ENCODE peak calls at places on chromosomes 1 and 21, in eight cellular contexts. M, U, C, G, N, Z, R and W are unnamed samples.

GRCh38 chr1:150972417-150972940 is 2.2 kb downstream of the CERS2 start:
- DNase-seq in Z (no peak), U (no peak), N (no peak), C (no peak), R (no peak), M (no peak), G (no peak), W (no peak)

GRCh38 chr1:109668123-109668800 is 405 bp downstream of the GSTM2 start:
- DNase-seq in M (no peak), R (no peak), C (peak; percentile 36), G (no peak), U (no peak), N (no peak), Z (no peak), W (no peak)

GRCh38 chr21:41847066-41847804 is 31.9 kb downstream of the PRDM15 start:
- DNase-seq in C (peak; percentile 32), R (no peak), G (peak; percentile 74), N (peak; percentile 24), U (no peak), Z (no peak), M (no peak), W (no peak)

GRCh38 chr1:94401206-94401605 is 17.0 kb upstream of the ABCD3 start:
- DNase-seq in U (no peak), C (no peak), N (no peak), Z (peak; percentile 27), G (no peak), R (no peak), M (no peak), W (no peak)

GRCh38 chr1:216464489-216464888 is 41.2 kb upstream of the USH2A start:
- DNase-seq in U (no peak), N (no peak), R (no peak), Z (no peak), M (no peak), G (no peak), C (peak; percentile 73), W (no peak)

GRCh38 chr1:110011527-110012041 is 22.8 kb upstream of the STRIP1 start:
- DNase-seq in M (peak; percentile 75), Z (no peak), R (peak; percentile 39), G (peak; percentile 75), N (peak; percentile 39), C (peak; percentile 71), U (no peak), W (no peak)

GRCh38 chr1:185719021-185719420 is 15.2 kb upstream of the HMCN1 start:
- DNase-seq in N (peak; percentile 18), M (no peak), C (peak; percentile 96), Z (peak; percentile 30), U (peak; percentile 52), G (peak; percentile 81), R (peak; percentile 49), W (no peak)

GRCh38 chr21:17802568-17802967 is 16.6 kb downstream of the C21orf91 start:
- DNase-seq in U (no peak), N (no peak), R (no peak), G (no peak), M (no peak), C (peak; percentile 38), Z (no peak), W (no peak)

GRCh38 chr1:156193208-156193487 is 756 bp upstream of the SLC25A44 start:
- DNase-seq in Z (no peak), R (no peak), M (no peak), N (no peak), C (no peak), G (no peak), U (no peak), W (no peak)

GRCh38 chr1:185488673-185489311 is 171.7 kb upstream of the IVNS1ABP start:
- DNase-seq in C (no peak), M (no peak), G (peak; percentile 38), Z (no peak), N (no peak), U (no peak), R (no peak), W (no peak)

GRCh38 chr1:150660584-150660983 is 31.2 kb upstream of the ENSA start:
- DNase-seq in R (no peak), M (no peak), U (no peak), C (no peak), Z (no peak), G (no peak), N (no peak), W (no peak)

GRCh38 chr1:61496501-61496900 is 228.4 kb downstream of the TM2D1 start:
- DNase-seq in C (peak; percentile 49), N (peak; percentile 14), M (no peak), Z (no peak), R (no peak), U (no peak), G (no peak), W (no peak)

GRCh38 chr1:173852105-173852504 is 15.7 kb downstream of the GAS5 start:
- DNase-seq in Z (no peak), U (no peak), R (no peak), C (no peak), M (no peak), N (no peak), G (no peak), W (no peak)

GRCh38 chr1:171486048-171486519 is 754 bp downstream of the PRRC2C start:
- DNase-seq in M (peak; percentile 76), N (peak; percentile 65), C (peak; percentile 74), Z (peak; percentile 22), G (peak; percentile 80), U (no peak), R (peak; percentile 16), W (peak; percentile 81)

GRCh38 chr1:165675794-165676193 is 22.6 kb downstream of the ALDH9A1 start:
- DNase-seq in R (no peak), G (no peak), C (no peak), M (no peak), U (no peak), N (no peak), Z (no peak), W (no peak)

GRCh38 chr1:165683848-165684485 is 14.4 kb downstream of the ALDH9A1 start:
- DNase-seq in N (no peak), R (no peak), Z (no peak), M (no peak), C (no peak), U (no peak), G (no peak), W (no peak)

GRCh38 chr1:165679282-165680036 is 18.9 kb downstream of the ALDH9A1 start:
- DNase-seq in U (no peak), M (no peak), G (peak; percentile 60), C (no peak), N (no peak), Z (no peak), R (no peak), W (no peak)

GRCh38 chr1:165678509-165678908 is 19.9 kb downstream of the ALDH9A1 start:
- DNase-seq in R (no peak), C (no peak), G (no peak), N (no peak), M (no peak), U (no peak), Z (no peak), W (peak; percentile 39)

DNA sequence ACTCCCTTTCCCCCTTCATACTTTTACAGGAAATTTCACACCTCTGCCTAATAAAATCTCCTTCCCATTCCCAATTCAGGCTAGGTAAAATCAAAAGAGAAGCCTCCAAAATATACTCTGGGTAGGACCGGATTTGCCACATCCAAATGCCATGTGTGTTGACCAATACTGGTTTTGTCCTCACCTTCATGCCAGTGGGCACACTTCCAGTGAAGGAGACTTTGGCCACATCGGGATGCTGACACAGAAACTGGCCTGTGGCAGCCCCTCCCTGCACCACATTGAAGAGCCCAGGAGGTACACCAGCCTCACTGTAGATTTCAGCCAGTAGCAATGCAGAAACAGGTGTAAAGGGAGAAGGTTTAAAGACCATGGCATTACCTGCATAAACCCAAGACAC is 18.1 kb downstream of the ALDH9A1 start:
- DNase-seq in U (no peak), M (no peak), N (no peak), Z (no peak), C (no peak), G (no peak), R (no peak), W (no peak)
- H3K4me1 ChIP-seq in U (no peaks in the 10 kb centered on the region), M (no peaks in the 10 kb centered on the region), N (no peaks in the 10 kb centered on the region), Z (no peaks in the 10 kb centered on the region), C (peaks cover 8% of the 10 kb centered on the region), G (no peaks in the 10 kb centered on the region), R (no peaks in the 10 kb centered on the region), W (peaks cover 16% of the 10 kb centered on the region)

DNA sequence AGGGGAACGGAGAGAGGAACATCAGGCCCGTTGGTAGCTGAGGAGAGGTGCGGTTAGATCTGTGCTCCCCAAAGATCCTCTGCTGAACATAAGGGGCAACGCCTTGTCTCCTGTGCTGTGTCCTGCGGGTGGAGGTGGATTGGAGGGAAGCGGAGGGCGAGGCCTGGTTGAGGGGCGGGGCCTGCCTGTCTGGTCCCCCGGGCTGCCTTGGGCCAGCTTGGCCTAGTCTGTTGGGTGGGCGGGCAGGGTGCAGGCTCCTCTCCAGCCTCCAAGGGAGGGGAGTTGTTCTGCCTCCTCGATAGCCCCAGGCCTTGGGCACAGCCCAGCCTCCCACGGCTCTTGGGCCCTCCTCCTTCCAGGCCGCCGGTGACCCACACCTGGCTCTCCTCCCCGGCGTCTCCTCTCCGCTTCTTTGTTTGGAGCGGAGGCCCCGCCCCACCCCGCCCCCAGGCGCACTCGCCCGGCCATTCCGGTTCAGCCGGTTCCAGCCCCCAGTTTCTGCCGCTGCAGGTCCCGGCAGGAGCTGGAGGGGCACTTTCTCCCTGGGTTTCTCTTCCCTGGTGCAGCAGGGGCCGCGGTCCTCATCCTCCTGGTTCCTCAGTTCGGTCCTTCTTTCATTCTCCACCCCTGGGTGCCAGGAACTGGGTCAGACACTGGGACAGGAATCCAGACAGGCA is 19.4 kb downstream of the PTPRF start:
- DNase-seq in U (no peak), Z (peak; percentile 96), C (no peak), G (peak; percentile 99), M (no peak), N (peak; percentile 66), R (peak; percentile 68), W (no peak)
- H3K4me3 ChIP-seq in U (peak overlapping the region; percentile 33), Z (peak overlapping the region; percentile 56), C (no peak overlapping the region), G (peak overlapping the region; percentile 60), M (no peak overlapping the region), N (peak overlapping the region; percentile 12), R (peak overlapping the region; percentile 55), W (no peak overlapping the region)

GRCh38 chr1:8370046-8370881 is 52.4 kb downstream of the SLC45A1 start:
- DNase-seq in M (no peak), Z (no peak), G (peak; percentile 44), R (no peak), N (no peak), U (no peak), C (peak; percentile 13), W (no peak)

GRCh38 chr1:8368956-8369639 is 51.2 kb downstream of the SLC45A1 start:
- DNase-seq in Z (no peak), R (no peak), N (no peak), U (no peak), M (no peak), G (no peak), C (no peak), W (no peak)

GRCh38 chr1:8373547-8374270 is 55.8 kb downstream of the SLC45A1 start:
- DNase-seq in Z (peak; percentile 60), N (peak; percentile 63), G (no peak), U (peak; percentile 84), R (peak; percentile 4), M (no peak), C (peak; percentile 95), W (no peak)

GRCh38 chr1:8370928-8371327 is 53.0 kb downstream of the SLC45A1 start:
- DNase-seq in R (no peak), Z (no peak), C (peak; percentile 55), G (no peak), M (no peak), U (no peak), N (peak; percentile 51), W (no peak)

GRCh38 chr1:8371372-8371991 is 53.6 kb downstream of the SLC45A1 start:
- DNase-seq in N (peak; percentile 32), G (peak; percentile 49), R (no peak), M (no peak), U (no peak), C (peak; percentile 16), Z (no peak), W (no peak)
- H3K4me1 ChIP-seq in N (peaks cover 78% of the 10 kb centered on the region), G (peaks cover 6% of the 10 kb centered on the region), R (peaks cover 12% of the 10 kb centered on the region), M (peaks cover 28% of the 10 kb centered on the region), U (peaks cover 86% of the 10 kb centered on the region), C (peaks cover 48% of the 10 kb centered on the region), Z (peaks cover 7% of the 10 kb centered on the region), W (peaks cover 44% of the 10 kb centered on the region)

GRCh38 chr1:234598974-234599616 is 10.9 kb downstream of the IRF2BP2 start:
- DNase-seq in N (no peak), R (no peak), Z (no peak), C (no peak), M (no peak), G (no peak), U (peak; percentile 86), W (no peak)
- H3K4me3 ChIP-seq in N (peak overlapping the region; percentile 29), R (peak overlapping the region; percentile 55), Z (peak overlapping the region; percentile 82), C (peak overlapping the region; percentile 94), M (peak overlapping the region; percentile 69), G (peak overlapping the region; percentile 85), U (peak overlapping the region; percentile 53), W (no peak overlapping the region)